ENCODE peak calls at places on chromosomes 12 and 14, in five cellular contexts. H is aorta; C is activated CD4-positive, alpha-beta T cell treated with anti-CD3 and anti-CD28 coated beads for 24 hours; X is breast epithelium; Q is stimulated activated CD8-positive, alpha-beta memory T cell treated with anti-CD3 and anti-CD28 coated beads, Interleukin-4, amount 100 ng/mL, for 1 hour. K is an unnamed sample.

GRCh38 chr12:14853966-14854365 is 10.6 kb upstream of the ART4 start:
- DNase-seq in H (no peak), C (no peak), X (no peak), Q (no peak), K (no peak)

GRCh38 chr12:47207829-47208248 is 128.1 kb upstream of the AMIGO2 start:
- DNase-seq in H (no peak), C (no peak), X (no peak), Q (no peak), K (peak; percentile 65)

GRCh38 chr14:68589447-68590232 is 203.2 kb downstream of the ZFP36L1 start:
- DNase-seq in H (no peak), C (no peak), X (no peak), Q (no peak), K (no peak)

GRCh38 chr14:30185832-30186231 is 258.2 kb upstream of the PRKD1 start:
- DNase-seq in H (no peak), C (no peak), X (no peak), Q (no peak), K (no peak)

GRCh38 chr14:28294834-28295440 is 471.6 kb upstream of the FOXG1 start:
- DNase-seq in H (no peak), C (no peak), X (no peak), Q (no peak), K (no peak)

GRCh38 chr12:1606021-1606622 is 11.7 kb upstream of the FBXL14 start:
- DNase-seq in H (peak; percentile 95), C (peak; percentile 70), X (peak; percentile 86), Q (peak; percentile 27), K (peak; percentile 55)

GRCh38 chr14:94773017-94773681 is 3.2 kb upstream of the GSC start:
- DNase-seq in H (no peak), C (no peak), X (no peak), Q (no peak), K (no peak)

GRCh38 chr14:77559381-77559780 is 57.1 kb downstream of the SPTLC2 start:
- DNase-seq in H (no peak), C (no peak), X (no peak), Q (no peak), K (no peak)

GRCh38 chr14:105162374-105162979 is 6.1 kb downstream of the JAG2 start:
- DNase-seq in H (no peak), C (no peak), X (no peak), Q (no peak), K (no peak)

GRCh38 chr12:95796225-95796981 is 5.8 kb upstream of the NTN4 start:
- DNase-seq in H (no peak), C (no peak), X (no peak), Q (no peak), K (no peak)

GRCh38 chr12:106585862-106586534 is 3.2 kb downstream of the RFX4 start:
- DNase-seq in H (no peak), C (no peak), X (no peak), Q (no peak), K (no peak)

GRCh38 chr12:113246478-113247122 is 25.3 kb downstream of the TPCN1 start:
- DNase-seq in H (no peak), C (no peak), X (peak; percentile 71), Q (no peak), K (no peak)

GRCh38 chr12:119061208-119061796 is 80.0 kb downstream of the SRRM4 start:
- DNase-seq in H (peak; percentile 62), C (no peak), X (no peak), Q (peak; percentile 0), K (no peak)

GRCh38 chr14:97177016-97177415 is 379.8 kb downstream of the VRK1 start:
- DNase-seq in H (no peak), C (no peak), X (no peak), Q (no peak), K (peak; percentile 11)

GRCh38 chr12:47903151-47903611 is 1.6 kb downstream of the VDR start:
- DNase-seq in H (peak; percentile 63), C (no peak), X (no peak), Q (no peak), K (no peak)

GRCh38 chr12:57240069-57240921 is 10.7 kb downstream of the STAC3 start:
- DNase-seq in H (no peak), C (peak; percentile 67), X (no peak), Q (peak; percentile 55), K (peak; percentile 86)

GRCh38 chr12:112340983-112341840 is 41.0 kb downstream of the HECTD4 start:
- DNase-seq in H (no peak), C (no peak), X (no peak), Q (no peak), K (peak; percentile 69)